ENCODE peak calls at places on chromosomes 11 and 22, in four cellular contexts. One of them, this sample, is unnamed.
A peak's percentile ranks its signal among the peaks of the same experiment; 100 is the strongest.

GRCh38 chr11:6258571-6258998 is 1.1 kb upstream of the CCKBR start:
- DNase-seq in astrocyte of the cerebellum: no peak
- DNase-seq in naive B cell: no peak
- DNase-seq in NCI-H1694 treated with DMSO at 0.1 percent for 48 hours: no peak
- DNase-seq in this sample: no peak

GRCh38 chr11:8962827-8963226 is 1.4 kb downstream of the TMEM9B start:
- DNase-seq in astrocyte of the cerebellum: no peak
- DNase-seq in NCI-H1694 treated with DMSO at 0.1 percent for 48 hours: no peak
- DNase-seq in naive B cell: no peak
- DNase-seq in this sample: no peak

GRCh38 chr22:21942939-21943338 is 9.7 kb downstream of the PPM1F start:
- DNase-seq in astrocyte of the cerebellum: no peak
- DNase-seq in naive B cell: no peak
- DNase-seq in NCI-H1694 treated with DMSO at 0.1 percent for 48 hours: no peak
- DNase-seq in this sample: no peak

GRCh38 chr22:27754247-27754887 is 47.2 kb downstream of the MN1 start:
- DNase-seq in NCI-H1694 treated with DMSO at 0.1 percent for 48 hours: peak; percentile 7
- DNase-seq in naive B cell: no peak
- DNase-seq in astrocyte of the cerebellum: peak; percentile 52
- DNase-seq in this sample: no peak

GRCh38 chr11:124875401-124875800 is 10.2 kb downstream of the ROBO3 start:
- DNase-seq in NCI-H1694 treated with DMSO at 0.1 percent for 48 hours: no peak
- DNase-seq in astrocyte of the cerebellum: no peak
- DNase-seq in naive B cell: no peak
- DNase-seq in this sample: no peak

GRCh38 chr11:116557261-116557660 is 215.5 kb downstream of the BUD13 start:
- DNase-seq in naive B cell: no peak
- DNase-seq in NCI-H1694 treated with DMSO at 0.1 percent for 48 hours: no peak
- DNase-seq in astrocyte of the cerebellum: no peak
- DNase-seq in this sample: no peak

GRCh38 chr11:11748706-11749365 is 92.9 kb upstream of the USP47 start:
- DNase-seq in astrocyte of the cerebellum: no peak
- DNase-seq in naive B cell: no peak
- DNase-seq in NCI-H1694 treated with DMSO at 0.1 percent for 48 hours: no peak
- DNase-seq in this sample: no peak

GRCh38 chr22:27639180-27640086 is 162.1 kb downstream of the MN1 start:
- DNase-seq in naive B cell: no peak
- DNase-seq in NCI-H1694 treated with DMSO at 0.1 percent for 48 hours: no peak
- DNase-seq in astrocyte of the cerebellum: no peak
- DNase-seq in this sample: no peak

GRCh38 chr11:120710354-120711187 is 199.0 kb downstream of the GRIK4 start:
- DNase-seq in NCI-H1694 treated with DMSO at 0.1 percent for 48 hours: no peak
- DNase-seq in astrocyte of the cerebellum: peak; percentile 61
- DNase-seq in naive B cell: no peak
- DNase-seq in this sample: peak; percentile 82

GRCh38 chr11:94768602-94769511 is 701 bp downstream of the AMOTL1 start:
- DNase-seq in NCI-H1694 treated with DMSO at 0.1 percent for 48 hours: no peak
- DNase-seq in naive B cell: peak; percentile 6
- DNase-seq in astrocyte of the cerebellum: no peak
- DNase-seq in this sample: no peak

GRCh38 chr22:36432592-36433317 is 45.0 kb upstream of the MYH9 start:
- DNase-seq in NCI-H1694 treated with DMSO at 0.1 percent for 48 hours: no peak
- DNase-seq in astrocyte of the cerebellum: peak; percentile 49
- DNase-seq in naive B cell: no peak
- DNase-seq in this sample: no peak

GRCh38 chr11:114166897-114167323 is 107.4 kb downstream of the ZBTB16 start:
- DNase-seq in astrocyte of the cerebellum: peak; percentile 96
- DNase-seq in naive B cell: no peak
- DNase-seq in NCI-H1694 treated with DMSO at 0.1 percent for 48 hours: peak; percentile 62
- DNase-seq in this sample: peak; percentile 85

GRCh38 chr22:48319321-48320047 is 1508.2 kb downstream of the BRD1 start:
- DNase-seq in astrocyte of the cerebellum: no peak
- DNase-seq in naive B cell: no peak
- DNase-seq in NCI-H1694 treated with DMSO at 0.1 percent for 48 hours: no peak
- DNase-seq in this sample: no peak

GRCh38 chr11:72613977-72614376 is 60.2 kb downstream of the PDE2A start:
- DNase-seq in astrocyte of the cerebellum: no peak
- DNase-seq in naive B cell: peak; percentile 88
- DNase-seq in NCI-H1694 treated with DMSO at 0.1 percent for 48 hours: no peak
- DNase-seq in this sample: no peak

GRCh38 chr11:33893711-33894401 is 2.0 kb upstream of the LMO2 start:
- DNase-seq in NCI-H1694 treated with DMSO at 0.1 percent for 48 hours: no peak
- DNase-seq in naive B cell: peak; percentile 82
- DNase-seq in astrocyte of the cerebellum: no peak
- DNase-seq in this sample: no peak

GRCh38 chr11:30876656-30877371 is 290.7 kb upstream of the MPPED2 start:
- DNase-seq in astrocyte of the cerebellum: no peak
- DNase-seq in naive B cell: no peak
- DNase-seq in NCI-H1694 treated with DMSO at 0.1 percent for 48 hours: no peak
- DNase-seq in this sample: peak; percentile 18

GRCh38 chr11:19234428-19234827 is 6.3 kb downstream of the E2F8 start:
- DNase-seq in naive B cell: no peak
- DNase-seq in astrocyte of the cerebellum: no peak
- DNase-seq in NCI-H1694 treated with DMSO at 0.1 percent for 48 hours: no peak
- DNase-seq in this sample: no peak

GRCh38 chr11:43852057-43852636 is 28.5 kb upstream of the ALKBH3 start:
- DNase-seq in naive B cell: peak; percentile 27
- DNase-seq in astrocyte of the cerebellum: peak; percentile 76
- DNase-seq in NCI-H1694 treated with DMSO at 0.1 percent for 48 hours: peak; percentile 49
- DNase-seq in this sample: peak; percentile 51

GRCh38 chr11:35061516-35062440 is 77.2 kb upstream of the CD44 start:
- DNase-seq in NCI-H1694 treated with DMSO at 0.1 percent for 48 hours: no peak
- DNase-seq in naive B cell: no peak
- DNase-seq in astrocyte of the cerebellum: no peak
- DNase-seq in this sample: no peak

GRCh38 chr11:120645639-120646038 is 134.1 kb downstream of the GRIK4 start:
- DNase-seq in naive B cell: no peak
- DNase-seq in astrocyte of the cerebellum: peak; percentile 13
- DNase-seq in NCI-H1694 treated with DMSO at 0.1 percent for 48 hours: peak; percentile 4
- DNase-seq in this sample: no peak

GRCh38 chr22:44381761-44382454 is 69.2 kb upstream of the SHISAL1 start:
- DNase-seq in astrocyte of the cerebellum: no peak
- DNase-seq in NCI-H1694 treated with DMSO at 0.1 percent for 48 hours: peak; percentile 30
- DNase-seq in naive B cell: no peak
- DNase-seq in this sample: no peak

GRCh38 chr11:4464216-4465159 is 15.4 kb downstream of the OR52K2 start:
- DNase-seq in naive B cell: no peak
- DNase-seq in NCI-H1694 treated with DMSO at 0.1 percent for 48 hours: no peak
- DNase-seq in astrocyte of the cerebellum: no peak
- DNase-seq in this sample: no peak

GRCh38 chr11:34243620-34244493 is 114.0 kb downstream of the ABTB2 start:
- DNase-seq in astrocyte of the cerebellum: peak; percentile 45
- DNase-seq in NCI-H1694 treated with DMSO at 0.1 percent for 48 hours: no peak
- DNase-seq in naive B cell: no peak
- DNase-seq in this sample: no peak

GRCh38 chr11:84430661-84431060 is 1144.5 kb upstream of the CCDC90B start:
- DNase-seq in NCI-H1694 treated with DMSO at 0.1 percent for 48 hours: no peak
- DNase-seq in naive B cell: no peak
- DNase-seq in astrocyte of the cerebellum: no peak
- DNase-seq in this sample: no peak

GRCh38 chr22:33659423-33659822 is 260.9 kb downstream of the LARGE1 start:
- DNase-seq in astrocyte of the cerebellum: no peak
- DNase-seq in NCI-H1694 treated with DMSO at 0.1 percent for 48 hours: no peak
- DNase-seq in naive B cell: no peak
- DNase-seq in this sample: peak; percentile 93

GRCh38 chr11:12187399-12187798 is 77.0 kb downstream of the MICAL2 start:
- DNase-seq in naive B cell: no peak
- DNase-seq in NCI-H1694 treated with DMSO at 0.1 percent for 48 hours: no peak
- DNase-seq in astrocyte of the cerebellum: no peak
- DNase-seq in this sample: no peak

GRCh38 chr11:8011981-8012444 is 24.9 kb downstream of the EIF3F start:
- DNase-seq in NCI-H1694 treated with DMSO at 0.1 percent for 48 hours: no peak
- DNase-seq in naive B cell: no peak
- DNase-seq in astrocyte of the cerebellum: peak; percentile 67
- DNase-seq in this sample: peak; percentile 95

GRCh38 chr11:1225386-1226225 is 2.7 kb downstream of the MUC5B start:
- DNase-seq in NCI-H1694 treated with DMSO at 0.1 percent for 48 hours: no peak
- DNase-seq in astrocyte of the cerebellum: no peak
- DNase-seq in naive B cell: no peak
- DNase-seq in this sample: no peak

GRCh38 chr11:67355794-67356550 is 2.6 kb upstream of the POLD4 start:
- DNase-seq in NCI-H1694 treated with DMSO at 0.1 percent for 48 hours: no peak
- DNase-seq in naive B cell: no peak
- DNase-seq in astrocyte of the cerebellum: no peak
- DNase-seq in this sample: no peak

GRCh38 chr22:35197071-35197470 is 60.2 kb upstream of the HMGXB4 start:
- DNase-seq in naive B cell: no peak
- DNase-seq in astrocyte of the cerebellum: no peak
- DNase-seq in NCI-H1694 treated with DMSO at 0.1 percent for 48 hours: no peak
- DNase-seq in this sample: no peak

GRCh38 chr11:34613462-34614183 is 7.3 kb upstream of the EHF start:
- DNase-seq in astrocyte of the cerebellum: no peak
- DNase-seq in NCI-H1694 treated with DMSO at 0.1 percent for 48 hours: no peak
- DNase-seq in naive B cell: no peak
- DNase-seq in this sample: no peak

GRCh38 chr11:32312206-32312817 is 123.0 kb downstream of the WT1 start:
- DNase-seq in naive B cell: no peak
- DNase-seq in NCI-H1694 treated with DMSO at 0.1 percent for 48 hours: no peak
- DNase-seq in astrocyte of the cerebellum: no peak
- DNase-seq in this sample: no peak

GRCh38 chr11:2348986-2349385 is 28.1 kb upstream of the CD81 start:
- DNase-seq in naive B cell: no peak
- DNase-seq in astrocyte of the cerebellum: peak; percentile 8
- DNase-seq in NCI-H1694 treated with DMSO at 0.1 percent for 48 hours: no peak
- DNase-seq in this sample: peak; percentile 38

GRCh38 chr11:17439316-17439782 is 37.3 kb downstream of the ABCC8 start:
- DNase-seq in astrocyte of the cerebellum: no peak
- DNase-seq in NCI-H1694 treated with DMSO at 0.1 percent for 48 hours: no peak
- DNase-seq in naive B cell: no peak
- DNase-seq in this sample: no peak

GRCh38 chr22:20013382-20013871 is 3.2 kb downstream of the ARVCF start:
- DNase-seq in astrocyte of the cerebellum: no peak
- DNase-seq in NCI-H1694 treated with DMSO at 0.1 percent for 48 hours: peak; percentile 17
- DNase-seq in naive B cell: peak; percentile 37
- DNase-seq in this sample: no peak

GRCh38 chr22:17514092-17514491 is 49.2 kb upstream of the SLC25A18 start:
- DNase-seq in astrocyte of the cerebellum: no peak
- DNase-seq in naive B cell: no peak
- DNase-seq in NCI-H1694 treated with DMSO at 0.1 percent for 48 hours: no peak
- DNase-seq in this sample: no peak